ENCODE peak calls at places on chromosomes 7 and 10, in seven cellular contexts. V is IMR-90, S is mesendoderm, E is neuronal stem cell, R is mesenchymal stem cell, L is H1, N is trophoblast cell. G is an unnamed sample.

GRCh38 chr10:79018591-79019011 is 50.2 kb upstream of the ZMIZ1 start:
- DNase-seq in V (peak), S (no peak), E (no peak), R (peak), L (no peak), N (no peak), G (no peak)

GRCh38 chr10:119680050-119680449 is 28.9 kb downstream of the BAG3 start:
- DNase-seq in V (peak), S (no peak), E (no peak), R (no peak), L (no peak), N (peak), G (no peak)

GRCh38 chr7:2947381-2947780 is 96.3 kb downstream of the CARD11 start:
- DNase-seq in V (no peak), S (no peak), E (no peak), R (no peak), L (no peak), N (no peak), G (no peak)

GRCh38 chr7:41334071-41334862 is 368.6 kb downstream of the INHBA start:
- DNase-seq in V (no peak), S (no peak), E (no peak), R (no peak), L (no peak), N (peak), G (no peak)

GRCh38 chr10:35821339-35821911 is 179.3 kb upstream of the FZD8 start:
- DNase-seq in V (no peak), S (peak), E (no peak), R (peak), L (no peak), N (no peak), G (no peak)

GRCh38 chr7:52794621-52795020 is 240.8 kb upstream of the POM121L12 start:
- DNase-seq in V (no peak), S (no peak), E (no peak), R (no peak), L (no peak), N (no peak), G (no peak)

GRCh38 chr10:125003901-125004467 is 62.1 kb downstream of the ZRANB1 start:
- DNase-seq in V (no peak), S (no peak), E (no peak), R (no peak), L (no peak), N (no peak), G (no peak)

GRCh38 chr7:111832159-111832558 is 269.9 kb upstream of the IMMP2L start:
- DNase-seq in V (no peak), S (no peak), E (no peak), R (no peak), L (no peak), N (no peak), G (no peak)

GRCh38 chr7:76512941-76513816 is 2.8 kb downstream of the UPK3B start:
- DNase-seq in V (no peak), S (peak), E (no peak), R (peak), L (peak), N (no peak), G (peak)

GRCh38 chr10:129465796-129466702 is 992 bp upstream of the MGMT start:
- DNase-seq in V (no peak), S (no peak), E (no peak), R (no peak), L (no peak), N (no peak), G (no peak)

GRCh38 chr10:75150656-75151055 is 39.2 kb downstream of the SAMD8 start:
- DNase-seq in V (no peak), S (no peak), E (no peak), R (no peak), L (no peak), N (no peak), G (no peak)

GRCh38 chr7:17302575-17303142 is 4.2 kb downstream of the AHR start:
- DNase-seq in V (peak), S (no peak), E (no peak), R (peak), L (no peak), N (no peak), G (no peak)

GRCh38 chr7:76507723-76508406 is 2.5 kb upstream of the UPK3B start:
- DNase-seq in V (no peak), S (no peak), E (no peak), R (peak), L (no peak), N (peak), G (peak)

GRCh38 chr10:6988654-6989053 is 408.6 kb upstream of the PRKCQ start:
- DNase-seq in V (no peak), S (no peak), E (no peak), R (no peak), L (no peak), N (no peak), G (no peak)

GRCh38 chr10:129794056-129794455 is 170.0 kb downstream of the EBF3 start:
- DNase-seq in V (no peak), S (no peak), E (no peak), R (no peak), L (no peak), N (no peak), G (no peak)

GRCh38 chr7:116731019-116731388 is 59.0 kb downstream of the MET start:
- DNase-seq in V (no peak), S (no peak), E (no peak), R (no peak), L (no peak), N (no peak), G (no peak)

GRCh38 chr7:1060315-1061080 is 16.2 kb downstream of the GPR146 start:
- DNase-seq in V (no peak), S (peak), E (no peak), R (no peak), L (no peak), N (peak), G (peak)

GRCh38 chr7:63117-63480 is 129.3 kb upstream of the FAM20C start:
- DNase-seq in V (no peak), S (no peak), E (no peak), R (no peak), L (no peak), N (no peak), G (no peak)

GRCh38 chr10:72387187-72387586 is 32.5 kb upstream of the DNAJB12 start:
- DNase-seq in V (no peak), S (peak), E (no peak), R (no peak), L (no peak), N (no peak), G (no peak)

GRCh38 chr7:100088621-100089457 is at the start of gene COPS6:
- DNase-seq in V (peak), S (peak), E (peak), R (peak), L (peak), N (peak), G (peak)

GRCh38 chr10:8158439-8159071 is 104.1 kb downstream of the GATA3 start:
- DNase-seq in V (no peak), S (no peak), E (no peak), R (no peak), L (no peak), N (no peak), G (no peak)

GRCh38 chr10:72889391-72889831 is 4.1 kb upstream of the OIT3 start:
- DNase-seq in V (peak), S (no peak), E (no peak), R (no peak), L (no peak), N (no peak), G (no peak)

GRCh38 chr10:5317547-5318107 is 47.1 kb upstream of the UCN3 start:
- DNase-seq in V (peak), S (peak), E (no peak), R (peak), L (no peak), N (no peak), G (no peak)

DNA sequence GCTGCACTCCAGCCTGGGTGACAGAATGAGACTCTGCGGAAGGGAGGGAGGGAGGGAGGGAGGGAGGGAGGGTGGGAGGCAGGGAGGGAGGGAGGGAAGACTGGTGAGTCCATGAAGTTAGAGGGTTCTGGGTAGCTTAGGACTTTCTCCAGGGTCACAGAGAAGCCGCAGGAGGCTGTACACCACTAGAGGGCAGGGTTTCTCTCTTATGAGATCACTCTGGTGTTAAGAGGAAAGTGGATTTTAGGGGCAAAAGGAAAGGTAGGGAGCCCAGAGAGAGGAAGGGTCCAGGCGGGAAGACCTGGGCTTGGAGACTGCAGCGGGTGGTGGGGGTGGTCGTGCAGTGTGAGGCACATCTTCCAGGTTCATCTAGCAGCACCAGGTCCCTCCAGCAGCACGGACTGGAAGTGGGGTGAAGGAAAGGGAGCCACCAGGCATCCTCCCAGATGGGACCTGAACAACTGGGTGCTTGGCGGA is 48.7 kb upstream of the SLC29A3 start:
- DNase-seq in V (peak), S (peak), E (peak), R (peak), L (peak), N (peak), G (peak)
- H3K18ac ChIP-seq in V (no peak), S (no peak), E (peak), R (peak), L (peak), N (peak), G (peak)

DNA sequence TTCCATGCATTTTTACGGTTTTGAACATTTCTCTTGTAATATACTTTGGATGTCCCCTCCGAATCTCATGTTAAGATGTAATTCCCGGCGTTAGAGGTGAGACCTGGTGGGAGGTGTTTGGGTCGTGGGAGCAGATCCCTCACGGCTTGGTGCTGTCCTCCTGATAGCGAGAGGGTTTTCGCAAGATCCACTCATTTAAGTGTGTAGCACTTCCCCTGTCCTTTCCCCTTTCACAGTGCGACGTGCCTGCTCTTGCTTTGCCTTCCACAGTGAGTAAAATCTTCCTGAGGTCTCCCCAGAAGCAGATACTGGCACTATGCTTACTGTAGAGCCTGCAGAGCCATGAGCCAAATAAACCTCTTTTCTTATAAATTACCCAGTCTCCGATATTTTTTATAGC is 6.6 kb downstream of the GPR141 start:
- DNase-seq in V (no peak), S (no peak), E (no peak), R (no peak), L (no peak), N (no peak), G (no peak)
- H3K4me2 ChIP-seq in V (no peak), S (no peak), E (no peak), R (no peak), L (no peak), N (no peak), G (no peak)

GRCh38 chr10:110258542-110258941 is 46.2 kb downstream of the SMNDC1 start:
- DNase-seq in V (no peak), S (no peak), E (no peak), R (no peak), L (no peak), N (no peak), G (no peak)
- H3K27ac ChIP-seq in V (no peak), S (no peak), E (no peak), R (no peak), L (no peak), N (no peak), G (no peak)

DNA sequence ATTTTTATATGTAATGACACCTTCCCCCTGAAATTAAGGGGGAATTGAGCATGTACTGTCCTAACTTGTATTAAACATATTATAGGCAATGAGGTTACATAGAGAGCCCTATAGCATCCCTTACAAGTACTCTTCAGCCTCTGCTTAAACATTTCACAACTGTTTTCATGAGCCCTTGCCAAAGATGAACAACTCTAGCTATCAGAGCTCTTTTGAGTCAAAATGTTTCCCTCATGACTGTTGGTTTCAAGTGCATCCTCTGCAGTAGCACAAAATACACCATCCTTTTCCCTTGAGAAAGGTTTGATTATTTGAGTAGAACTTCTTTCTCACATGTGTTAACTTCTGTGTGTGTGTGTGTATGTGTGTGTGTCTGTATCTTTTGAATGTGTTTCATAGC is 1157.6 kb upstream of the CELF2 start:
- DNase-seq in V (peak), S (no peak), E (no peak), R (no peak), L (no peak), N (no peak), G (no peak)
- H3K18ac ChIP-seq in V (no peak), S (no peak), E (no peak), R (no peak), L (no peak), N (no peak), G (no peak)

GRCh38 chr10:12022580-12023257 is 19.9 kb downstream of the UPF2 start:
- DNase-seq in V (no peak), S (no peak), E (no peak), R (no peak), L (no peak), N (no peak), G (no peak)
- H3K4me2 ChIP-seq in V (no peak), S (no peak), E (no peak), R (no peak), L (no peak), N (no peak), G (no peak)

GRCh38 chr7:144500225-144500624 is 96.7 kb upstream of the NOBOX start:
- DNase-seq in V (no peak), S (no peak), E (no peak), R (no peak), L (no peak), N (no peak), G (no peak)
- H3K27ac ChIP-seq in V (no peak), S (no peak), E (no peak), R (no peak), L (no peak), N (no peak), G (no peak)